ENCODE peak calls at places on chromosomes 4 and X, in nine cellular contexts. D is omental fat pad, E is HL-60, A is astrocyte of the spinal cord, H is cardiac muscle cell, V is ovary, Y is left lung, U is fibroblast of mammary gland, R is H9. F is an unnamed sample.

GRCh38 chr4:785332-786073 is 40.4 kb downstream of the CPLX1 start:
- DNase-seq in D (no peak), E (no peak), A (no peak), H (no peak), V (no peak), Y (no peak), U (no peak), R (peak), F (no peak)

GRCh38 chr4:30586850-30587249 is 133.3 kb upstream of the PCDH7 start:
- DNase-seq in D (no peak), E (no peak), A (no peak), H (no peak), V (no peak), Y (no peak), U (no peak), R (no peak), F (no peak)

GRCh38 chr4:102663073-102663472 is 97.7 kb downstream of the MANBA start:
- DNase-seq in D (no peak), E (no peak), A (peak), H (no peak), V (no peak), Y (no peak), U (peak), R (no peak), F (no peak)

GRCh38 chrX:101190736-101191135 is 28.9 kb upstream of the DRP2 start:
- DNase-seq in D (no peak), E (no peak), A (no peak), H (no peak), V (no peak), Y (no peak), U (no peak), R (no peak), F (no peak)

GRCh38 chr4:118213101-118213500 is 139.7 kb downstream of the PRSS12 start:
- DNase-seq in D (no peak), E (no peak), A (no peak), H (no peak), V (no peak), Y (no peak), U (no peak), R (no peak), F (no peak)

GRCh38 chr4:8657381-8657776 is 64.8 kb downstream of the CPZ start:
- DNase-seq in D (no peak), E (no peak), A (no peak), H (no peak), V (no peak), Y (no peak), U (no peak), R (no peak), F (no peak)

GRCh38 chr4:8775751-8776355 is 95.8 kb downstream of the HMX1 start:
- DNase-seq in D (no peak), E (no peak), A (no peak), H (no peak), V (no peak), Y (peak), U (no peak), R (no peak), F (no peak)

GRCh38 chr4:108417923-108418322 is 202.5 kb upstream of the RPL34 start:
- DNase-seq in D (no peak), E (no peak), A (peak), H (no peak), V (no peak), Y (no peak), U (peak), R (no peak), F (no peak)

GRCh38 chrX:21741869-21742701 is 15.8 kb downstream of the SMPX start:
- DNase-seq in D (no peak), E (no peak), A (no peak), H (peak), V (no peak), Y (no peak), U (peak), R (no peak), F (no peak)

GRCh38 chr4:10640535-10641159 is 43.9 kb downstream of the CLNK start:
- DNase-seq in D (no peak), E (peak), A (peak), H (no peak), V (no peak), Y (peak), U (no peak), R (no peak), F (no peak)

GRCh38 chr4:6688879-6689505 is 4.7 kb upstream of the S100P start:
- DNase-seq in D (no peak), E (peak), A (peak), H (no peak), V (peak), Y (peak), U (peak), R (peak), F (no peak)

GRCh38 chr4:116005037-116005805 is 891.8 kb upstream of the NDST4 start:
- DNase-seq in D (no peak), E (no peak), A (no peak), H (no peak), V (no peak), Y (no peak), U (no peak), R (no peak), F (no peak)

GRCh38 chr4:7897811-7898210 is 41.9 kb downstream of the AFAP1 start:
- DNase-seq in D (no peak), E (no peak), A (no peak), H (no peak), V (no peak), Y (no peak), U (peak), R (no peak), F (no peak)

GRCh38 chr4:15851969-15852368 is 73.8 kb downstream of the CD38 start:
- DNase-seq in D (no peak), E (no peak), A (no peak), H (no peak), V (no peak), Y (no peak), U (no peak), R (no peak), F (no peak)

GRCh38 chrX:23554304-23554703 is 113.0 kb upstream of the PRDX4 start:
- DNase-seq in D (no peak), E (peak), A (peak), H (peak), V (no peak), Y (no peak), U (peak), R (no peak), F (peak)

GRCh38 chr4:71545168-71545567 is 206.3 kb downstream of the SLC4A4 start:
- DNase-seq in D (no peak), E (no peak), A (peak), H (no peak), V (no peak), Y (no peak), U (peak), R (no peak), F (no peak)

GRCh38 chr4:128861856-128862518 is 52.5 kb downstream of the JADE1 start:
- DNase-seq in D (no peak), E (peak), A (no peak), H (no peak), V (no peak), Y (no peak), U (no peak), R (no peak), F (no peak)

GRCh38 chr4:139922625-139923024 is 231.4 kb downstream of the MAML3 start:
- DNase-seq in D (no peak), E (no peak), A (peak), H (no peak), V (no peak), Y (no peak), U (peak), R (no peak), F (peak)

GRCh38 chr4:38669233-38669632 is 5.2 kb downstream of the KLF3 start:
- DNase-seq in D (no peak), E (no peak), A (no peak), H (no peak), V (no peak), Y (no peak), U (no peak), R (no peak), F (no peak)

GRCh38 chr4:879730-880079 is 52.4 kb downstream of the GAK start:
- DNase-seq in D (no peak), E (no peak), A (no peak), H (no peak), V (no peak), Y (no peak), U (peak), R (no peak), F (no peak)

GRCh38 chr4:173270312-173271027 is 63.7 kb downstream of the HMGB2 start:
- DNase-seq in D (no peak), E (no peak), A (peak), H (peak), V (peak), Y (no peak), U (peak), R (no peak), F (peak)

GRCh38 chr4:184420402-184420801 is 53.9 kb downstream of the IRF2 start:
- DNase-seq in D (no peak), E (no peak), A (no peak), H (no peak), V (no peak), Y (no peak), U (no peak), R (no peak), F (no peak)

GRCh38 chr4:184416913-184417734 is 57.2 kb downstream of the IRF2 start:
- DNase-seq in D (no peak), E (peak), A (no peak), H (no peak), V (no peak), Y (no peak), U (peak), R (no peak), F (no peak)

GRCh38 chr4:184419976-184420375 is 54.4 kb downstream of the IRF2 start:
- DNase-seq in D (no peak), E (no peak), A (no peak), H (no peak), V (no peak), Y (no peak), U (no peak), R (no peak), F (no peak)

GRCh38 chr4:184415071-184415470 is 59.3 kb downstream of the IRF2 start:
- DNase-seq in D (no peak), E (no peak), A (no peak), H (no peak), V (no peak), Y (no peak), U (no peak), R (no peak), F (no peak)

GRCh38 chr4:184417802-184418511 is 56.4 kb downstream of the IRF2 start:
- DNase-seq in D (no peak), E (no peak), A (peak), H (no peak), V (no peak), Y (no peak), U (peak), R (no peak), F (peak)
- TF ChIP-seq CTCF in D (no peak), E (no peak), A (peak), H (no peak), V (no peak), Y (no peak), U (no peak), R (no peak), F (no peak)

GRCh38 chrX:131063613-131064012 is 5.5 kb downstream of the ARHGAP36 start:
- DNase-seq in D (no peak), E (no peak), A (no peak), H (no peak), V (no peak), Y (no peak), U (no peak), R (no peak), F (no peak)
- TF ChIP-seq CTCF in D (no peak), E (no peak), A (no peak), H (no peak), V (no peak), Y (no peak), U (peak), R (peak), F (peak)

DNA sequence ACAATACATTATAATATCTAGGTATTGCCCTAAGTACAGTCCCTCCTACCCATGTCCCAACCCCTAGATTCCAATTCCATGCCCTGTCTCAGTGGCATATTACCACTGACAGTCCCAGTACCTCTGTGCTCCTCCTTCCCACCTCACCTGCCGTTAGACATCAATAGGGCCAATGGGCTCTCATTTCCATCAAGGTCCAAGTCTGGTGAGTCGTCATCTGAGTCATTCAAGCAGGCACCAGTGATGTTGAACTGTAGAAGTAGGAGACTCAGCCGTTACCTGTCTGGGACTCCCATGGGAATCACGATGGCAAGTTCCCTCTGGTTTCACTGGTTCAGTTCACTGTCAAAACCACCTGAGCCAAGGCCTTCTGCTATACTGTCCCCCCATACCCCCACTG is 51.7 kb downstream of the PHF8 start:
- DNase-seq in D (no peak), E (no peak), A (no peak), H (no peak), V (no peak), Y (no peak), U (no peak), R (no peak), F (no peak)
- TF ChIP-seq CTCF in D (no peak), E (no peak), A (no peak), H (no peak), V (no peak), Y (no peak), U (no peak), R (no peak), F (no peak)

GRCh38 chrX:15493118-15494082 is at the start of gene PIR:
- DNase-seq in D (peak), E (peak), A (peak), H (peak), V (peak), Y (peak), U (peak), R (peak), F (peak)
- TF ChIP-seq CTCF in D (no peak), E (no peak), A (peak), H (peak), V (no peak), Y (no peak), U (peak), R (peak), F (peak)

GRCh38 chr4:17173300-17173699 is 274.9 kb upstream of the LDB2 start:
- DNase-seq in D (no peak), E (no peak), A (no peak), H (no peak), V (no peak), Y (no peak), U (no peak), R (peak), F (no peak)
- TF ChIP-seq CTCF in D (no peak), E (no peak), A (peak), H (peak), V (no peak), Y (no peak), U (peak), R (peak), F (peak)

GRCh38 chrX:129347291-129347690 is 176.0 kb downstream of the SMARCA1 start:
- DNase-seq in D (no peak), E (peak), A (no peak), H (no peak), V (no peak), Y (no peak), U (no peak), R (peak), F (no peak)
- TF ChIP-seq CTCF in D (no peak), E (peak), A (peak), H (no peak), V (no peak), Y (no peak), U (no peak), R (peak), F (no peak)

DNA sequence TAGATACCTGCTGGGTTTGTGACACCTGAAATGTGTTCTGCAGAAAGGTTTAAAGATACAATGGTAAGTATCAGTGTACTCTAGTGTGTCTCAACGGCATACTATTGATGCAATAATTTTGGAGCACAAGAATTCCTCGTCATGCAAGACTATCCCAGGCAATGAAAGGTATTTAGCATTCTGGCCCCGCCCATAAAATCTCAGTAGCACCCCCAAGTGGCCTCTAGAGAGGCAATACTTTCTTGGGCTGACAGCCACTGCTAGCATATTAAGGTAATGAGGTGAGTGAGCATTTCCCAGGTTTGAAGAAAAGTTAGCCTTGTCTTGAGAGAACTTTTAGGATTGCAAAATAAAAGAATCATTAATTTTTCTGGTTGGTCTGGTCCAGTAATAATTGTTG is 24.0 kb downstream of the TAB3 start:
- DNase-seq in D (no peak), E (no peak), A (no peak), H (peak), V (no peak), Y (no peak), U (no peak), R (peak), F (no peak)
- TF ChIP-seq CTCF in D (no peak), E (no peak), A (peak), H (no peak), V (no peak), Y (no peak), U (peak), R (peak), F (peak)

GRCh38 chr4:145734051-145734450 is 54.1 kb downstream of the C4orf51 start:
- DNase-seq in D (no peak), E (no peak), A (peak), H (no peak), V (no peak), Y (no peak), U (peak), R (no peak), F (no peak)

GRCh38 chr4:145732895-145733880 is 53.2 kb downstream of the C4orf51 start:
- DNase-seq in D (peak), E (peak), A (peak), H (peak), V (peak), Y (peak), U (peak), R (peak), F (no peak)

GRCh38 chr4:145735330-145735638 is 55.3 kb downstream of the C4orf51 start:
- DNase-seq in D (no peak), E (no peak), A (peak), H (peak), V (no peak), Y (no peak), U (peak), R (no peak), F (no peak)

GRCh38 chr4:145735777-145736176 is 55.8 kb downstream of the C4orf51 start:
- DNase-seq in D (no peak), E (no peak), A (no peak), H (peak), V (no peak), Y (no peak), U (no peak), R (no peak), F (no peak)

DNA sequence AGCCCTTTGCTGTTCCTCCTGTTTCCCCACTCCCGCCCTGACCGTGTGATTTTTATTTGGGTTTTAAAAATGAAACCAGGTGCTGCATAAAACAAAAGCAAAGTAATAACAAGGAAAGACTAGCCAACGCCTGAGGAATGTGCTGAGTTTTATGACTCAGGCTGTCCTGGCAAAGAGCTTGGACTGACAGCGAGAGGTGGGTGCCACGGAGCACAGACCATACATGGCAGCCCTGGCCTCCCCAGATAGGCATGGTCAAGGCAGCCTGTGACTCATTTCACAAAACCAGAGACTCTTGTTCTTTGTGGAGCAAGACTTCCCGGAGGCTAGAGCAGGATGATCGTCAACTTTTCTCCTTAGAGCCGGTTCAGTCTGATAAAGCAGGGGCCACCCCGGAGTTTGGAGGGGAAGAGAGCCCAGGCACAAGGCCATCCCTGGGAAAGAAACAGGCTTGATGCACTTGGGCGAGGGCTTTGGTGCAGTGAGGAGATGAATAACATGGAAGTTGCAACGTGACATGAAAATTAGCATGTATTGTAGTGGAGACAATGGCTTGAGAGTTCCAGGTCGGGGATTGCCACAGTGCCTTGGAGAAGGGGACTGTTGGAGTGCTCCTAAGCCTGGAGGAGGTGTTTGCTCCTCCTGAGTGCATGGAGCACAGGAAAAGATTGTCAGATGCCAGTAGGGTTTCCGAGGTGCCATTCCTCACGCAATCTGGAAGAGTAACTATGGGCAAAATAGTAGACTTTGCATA is 54.8 kb downstream of the C4orf51 start:
- DNase-seq in D (peak), E (no peak), A (peak), H (no peak), V (peak), Y (peak), U (peak), R (no peak), F (peak)
- TF ChIP-seq CTCF in D (no peak), E (no peak), A (no peak), H (no peak), V (no peak), Y (no peak), U (no peak), R (no peak), F (no peak)

DNA sequence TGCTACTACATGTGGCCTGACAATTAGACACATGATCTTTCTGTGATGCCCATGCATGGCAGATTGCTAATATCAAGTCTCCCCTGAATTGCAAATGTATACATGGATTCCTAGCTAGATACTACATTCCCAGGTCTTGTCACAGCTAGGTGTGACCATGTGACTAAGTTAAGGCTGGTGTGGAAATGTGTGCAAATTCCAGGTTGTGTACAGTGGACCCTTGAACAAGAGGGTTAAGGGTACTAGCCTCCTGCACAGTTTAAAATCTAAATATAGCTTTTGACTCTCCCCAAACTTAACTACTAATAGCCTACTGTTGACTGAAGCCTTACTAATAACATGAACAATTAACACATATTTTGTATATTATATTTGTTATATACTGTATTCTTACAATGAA is 48.4 kb downstream of the HSD17B13 start:
- DNase-seq in D (no peak), E (no peak), A (no peak), H (no peak), V (no peak), Y (no peak), U (no peak), R (no peak), F (no peak)
- TF ChIP-seq CTCF in D (no peak), E (no peak), A (no peak), H (no peak), V (no peak), Y (no peak), U (no peak), R (no peak), F (no peak)

GRCh38 chr4:26325191-26325590 is 4.4 kb downstream of the RBPJ start:
- DNase-seq in D (no peak), E (peak), A (peak), H (peak), V (no peak), Y (no peak), U (peak), R (no peak), F (no peak)
- TF ChIP-seq CTCF in D (no peak), E (peak), A (peak), H (peak), V (no peak), Y (no peak), U (peak), R (peak), F (peak)

F was measured in LNCaP clone FGC.